ENCODE peak calls at places on chromosomes 13 and 19, in six cellular contexts. I is amniotic stem cell; C is foreskin fibroblast; S is stimulated activated CD8-positive, alpha-beta memory T cell treated with anti-CD3 and anti-CD28 coated beads, Interleukin-4, amount 100 ng/mL, for 24 hours; K is amniotic epithelial cell; R is breast epithelium. H is an unnamed sample.

GRCh38 chr13:71634605-71635443 is 232.2 kb downstream of the DACH1 start:
- DNase-seq in C (peak), S (no peak), I (no peak), R (no peak), K (peak), H (peak)

GRCh38 chr19:45758921-45759320 is 10.1 kb downstream of the SIX5 start:
- DNase-seq in S (no peak), K (no peak), C (no peak), R (no peak), I (no peak), H (no peak)

GRCh38 chr19:9914001-9914314 is 22.4 kb downstream of the OLFM2 start:
- DNase-seq in C (no peak), K (no peak), I (no peak), R (no peak), S (no peak), H (no peak)

GRCh38 chr13:32734511-32734910 is 148.3 kb downstream of the PDS5B start:
- DNase-seq in K (peak), S (no peak), C (peak), I (no peak), R (no peak), H (peak)

GRCh38 chr13:32426191-32426980 is 1.5 kb downstream of the N4BP2L1 start:
- DNase-seq in S (peak), R (no peak), I (no peak), K (no peak), C (peak), H (peak)

GRCh38 chr13:111153977-111154332 is 38.8 kb downstream of the ARHGEF7 start:
- DNase-seq in K (no peak), S (no peak), I (peak), R (no peak), C (peak), H (no peak)

GRCh38 chr19:2507109-2507508 is 31.2 kb downstream of the GADD45B start:
- DNase-seq in S (no peak), C (peak), R (peak), K (peak), I (no peak), H (peak)

GRCh38 chr13:35144496-35144895 is 202.4 kb downstream of the NBEA start:
- DNase-seq in K (peak), S (no peak), C (peak), R (no peak), I (no peak), H (no peak)

GRCh38 chr13:73938375-73939070 is 195.7 kb downstream of the KLF12 start:
- DNase-seq in I (peak), K (peak), S (no peak), R (no peak), C (peak), H (peak)

GRCh38 chr19:18848860-18849661 is 17.3 kb downstream of the UPF1 start:
- DNase-seq in K (peak), I (no peak), C (peak), S (no peak), R (no peak), H (peak)